ENCODE peak calls at places on chromosomes 5 and 9, in six cellular contexts. V is left ventricle myocardium inferior, R is A549, T is RWPE2, E is cardiac muscle cell, H is psoas muscle. S is an unnamed sample. For H3K4me1, the result is how much of the 10 kb centered on the place peaks cover.

GRCh38 chr9:115883467-115884329 is 269.9 kb upstream of the PAPPA start:
- DNase-seq in V (no peak), R (peak), T (no peak), E (peak), H (no peak), S (no peak)

GRCh38 chr5:56543431-56544385 is 271.6 kb upstream of the MAP3K1 start:
- DNase-seq in V (no peak), R (peak), T (peak), E (peak), H (no peak), S (no peak)

GRCh38 chr5:39759696-39760095 is 334.9 kb upstream of the DAB2 start:
- DNase-seq in V (no peak), R (no peak), T (no peak), E (peak), H (no peak), S (no peak)

GRCh38 chr5:142845402-142845901 is 75.3 kb downstream of the ARHGAP26 start:
- DNase-seq in V (peak), R (no peak), T (no peak), E (no peak), H (no peak), S (no peak)

GRCh38 chr5:136810198-136810823 is 445.0 kb upstream of the TRPC7 start:
- DNase-seq in V (no peak), R (no peak), T (no peak), E (peak), H (no peak), S (no peak)

GRCh38 chr5:41151562-41151961 is 61.8 kb downstream of the C6 start:
- DNase-seq in V (no peak), R (no peak), T (no peak), E (peak), H (no peak), S (no peak)

GRCh38 chr9:130110166-130110565 is 56.5 kb downstream of the GPR107 start:
- DNase-seq in V (no peak), R (no peak), T (no peak), E (no peak), H (no peak), S (no peak)

GRCh38 chr9:71115448-71115975 is 5.9 kb downstream of the TRPM3 start:
- DNase-seq in V (no peak), R (no peak), T (no peak), E (peak), H (no peak), S (no peak)

GRCh38 chr9:13665418-13666066 is 386.1 kb upstream of the MPDZ start:
- DNase-seq in V (no peak), R (no peak), T (no peak), E (peak), H (no peak), S (no peak)

GRCh38 chr5:17069995-17070405 is 133.9 kb upstream of the MYO10 start:
- DNase-seq in V (no peak), R (no peak), T (no peak), E (no peak), H (no peak), S (no peak)

GRCh38 chr9:98356953-98357352 is 101.5 kb upstream of the TBC1D2 start:
- DNase-seq in V (no peak), R (no peak), T (no peak), E (no peak), H (no peak), S (no peak)

GRCh38 chr5:59274130-59274529 is 619.4 kb downstream of the PDE4D start:
- DNase-seq in V (no peak), R (no peak), T (no peak), E (no peak), H (no peak), S (no peak)

GRCh38 chr9:2132484-2133082 is 117.4 kb downstream of the SMARCA2 start:
- DNase-seq in V (no peak), R (peak), T (no peak), E (peak), H (no peak), S (no peak)

GRCh38 chr9:84216151-84216550 is 124.4 kb downstream of the SLC28A3 start:
- DNase-seq in V (no peak), R (no peak), T (no peak), E (no peak), H (no peak), S (no peak)

DNA sequence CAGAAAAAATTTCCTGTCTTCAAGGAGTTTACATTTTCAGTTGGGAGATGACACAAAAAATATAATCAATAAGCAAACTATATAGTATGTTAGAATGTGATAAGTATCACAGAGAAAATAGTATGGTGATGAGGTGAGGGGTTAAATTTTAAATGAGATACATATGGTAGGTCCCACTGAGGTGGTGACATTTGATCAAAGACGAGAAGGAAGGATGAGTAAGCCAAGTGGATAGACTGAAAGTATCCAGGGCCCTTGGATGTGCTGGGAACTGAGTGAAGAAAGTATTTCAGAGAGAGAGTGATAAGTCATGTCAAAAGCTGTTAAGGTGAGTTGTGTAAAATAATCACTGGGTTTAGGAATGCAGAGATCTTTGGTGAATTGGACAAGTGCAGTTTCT is 3.5 kb downstream of the CCDC192 start:
- DNase-seq in V (no peak), R (no peak), T (no peak), E (no peak), H (no peak), S (no peak)
- H3K4me1 ChIP-seq in V (half or more), R (under half), T (under half), E (under half), H (under half), S (under half)

GRCh38 chr5:73120222-73121108 is at the start of gene TMEM171:
- DNase-seq in V (no peak), R (peak), T (peak), E (peak), H (peak), S (peak)
- H3K4me3 ChIP-seq in V (peak), R (peak), T (peak), E (peak), H (peak), S (peak)

GRCh38 chr9:22053178-22053577 is 44.1 kb upstream of the CDKN2B start:
- DNase-seq in V (no peak), R (no peak), T (no peak), E (no peak), H (no peak), S (no peak)
- TF ChIP-seq CTCF in V (no peak), R (no peak), T (peak), E (no peak), H (no peak), S (no peak)

GRCh38 chr9:16627967-16628366 is 242.5 kb downstream of the BNC2 start:
- DNase-seq in V (peak), R (no peak), T (no peak), E (peak), H (no peak), S (no peak)
- H3K4me1 ChIP-seq in V (under half), R (under half), T (under half), E (under half), H (under half), S (under half)

GRCh38 chr9:86718373-86718772 is 228.9 kb downstream of the GAS1 start:
- DNase-seq in V (no peak), R (no peak), T (no peak), E (no peak), H (no peak), S (no peak)

GRCh38 chr9:86708918-86709835 is 238.1 kb downstream of the GAS1 start:
- DNase-seq in V (no peak), R (no peak), T (no peak), E (no peak), H (no peak), S (no peak)

GRCh38 chr9:86713970-86714369 is 233.3 kb downstream of the GAS1 start:
- DNase-seq in V (no peak), R (no peak), T (no peak), E (peak), H (no peak), S (no peak)

GRCh38 chr9:86713456-86713855 is 233.8 kb downstream of the GAS1 start:
- DNase-seq in V (no peak), R (no peak), T (no peak), E (peak), H (no peak), S (no peak)

GRCh38 chr9:86714976-86715375 is 232.3 kb downstream of the GAS1 start:
- DNase-seq in V (no peak), R (no peak), T (no peak), E (peak), H (no peak), S (no peak)
- H3K4me3 ChIP-seq in V (no peak), R (no peak), T (no peak), E (no peak), H (no peak), S (no peak)

DNA sequence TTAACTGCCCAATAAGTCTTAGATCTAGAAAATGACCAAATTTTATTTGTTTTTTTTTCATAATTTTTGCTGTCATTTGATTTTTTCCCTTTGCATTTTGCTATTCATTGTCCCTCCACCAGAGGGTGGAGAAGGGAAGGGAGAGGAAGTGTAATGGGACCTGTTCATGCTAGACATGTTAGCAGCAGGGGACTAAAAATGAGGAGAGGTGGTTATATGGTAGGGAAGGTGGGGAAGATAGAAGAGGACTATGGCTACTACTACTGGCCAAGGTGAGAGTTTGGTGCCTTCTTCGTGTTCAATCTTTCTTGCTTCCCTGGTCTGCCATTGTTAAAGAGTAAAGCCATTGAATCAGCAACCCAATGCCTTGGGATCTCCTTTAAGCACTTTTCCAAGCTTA is 6.4 kb downstream of the GRIA1 start:
- DNase-seq in V (no peak), R (no peak), T (no peak), E (peak), H (no peak), S (no peak)
- TF ChIP-seq CTCF in V (peak), R (peak), T (peak), E (peak), H (peak), S (no peak)

GRCh38 chr5:54905942-54906537 is 79.4 kb downstream of the ESM1 start:
- DNase-seq in V (peak), R (peak), T (no peak), E (peak), H (peak), S (no peak)
- H3K4me1 ChIP-seq in V (under half), R (under half), T (under half), E (under half), H (under half), S (under half)

GRCh38 chr9:111052831-111053230 is 14.6 kb upstream of the LPAR1 start:
- DNase-seq in V (no peak), R (no peak), T (no peak), E (no peak), H (no peak), S (no peak)

GRCh38 chr9:111050819-111051218 is 12.5 kb upstream of the LPAR1 start:
- DNase-seq in V (no peak), R (no peak), T (no peak), E (peak), H (no peak), S (no peak)

DNA sequence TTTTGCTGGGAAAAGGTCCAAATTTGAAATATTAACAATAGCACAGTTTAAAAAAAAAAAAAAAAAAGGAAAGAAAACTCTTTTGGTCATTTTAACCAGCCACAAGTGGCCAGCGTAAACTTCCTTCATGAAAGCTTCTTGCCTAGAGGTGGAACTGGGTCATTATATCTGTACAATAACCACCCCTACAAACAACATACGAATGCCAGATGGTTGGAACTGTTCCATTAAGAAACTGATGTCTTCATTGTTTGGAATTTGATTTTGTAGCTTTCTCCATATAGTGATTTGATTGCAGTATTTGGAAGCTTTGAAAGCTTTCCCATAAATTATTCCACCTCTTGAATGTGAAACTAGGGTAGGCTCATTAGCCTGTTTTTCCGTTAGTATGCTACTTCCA is 18.3 kb upstream of the LPAR1 start:
- DNase-seq in V (no peak), R (no peak), T (no peak), E (peak), H (no peak), S (no peak)
- H3K4me3 ChIP-seq in V (no peak), R (no peak), T (no peak), E (no peak), H (no peak), S (no peak)

DNA sequence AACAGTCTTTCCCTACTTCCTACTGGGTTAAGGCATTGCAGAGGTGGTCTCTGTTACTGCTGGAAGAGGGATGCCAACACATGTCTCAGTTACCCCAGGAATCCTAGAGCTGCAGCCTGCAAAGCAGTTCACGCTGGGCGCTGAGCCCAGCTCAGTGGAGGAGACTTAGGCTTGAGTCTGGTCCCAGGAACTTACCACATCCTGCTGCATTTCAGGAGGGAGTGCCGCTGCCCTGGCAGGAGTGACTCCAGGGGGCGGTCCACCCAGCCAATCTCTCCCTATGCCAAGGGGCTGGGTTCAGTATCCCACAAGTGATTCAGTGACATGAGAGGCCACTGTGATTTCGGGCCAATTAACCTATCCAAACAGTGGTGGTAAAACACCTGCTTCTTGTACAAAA is 7.6 kb downstream of the TTC16 start:
- DNase-seq in V (no peak), R (no peak), T (peak), E (peak), H (no peak), S (peak)
- TF ChIP-seq CTCF in V (no peak), R (no peak), T (no peak), E (peak), H (no peak), S (no peak)